ENCODE peak calls at places on chromosome 18, in six cellular contexts. Q, P, K, O, S and E are unnamed samples.

GRCh38 chr18:29188760-29189159 is 1011.8 kb upstream of the CDH2 start:
- DNase-seq in P (no peak), O (no peak), S (no peak), K (no peak), Q (peak; percentile 25), E (no peak)

GRCh38 chr18:37124511-37124910 is 295.6 kb downstream of the KIAA1328 start:
- DNase-seq in K (no peak), S (peak; percentile 47), O (no peak), P (no peak), Q (no peak), E (no peak)

GRCh38 chr18:62847081-62847480 is 131.7 kb downstream of the PHLPP1 start:
- DNase-seq in Q (no peak), K (no peak), O (no peak), S (no peak), P (no peak), E (no peak)

GRCh38 chr18:55875330-55875933 is 287.4 kb upstream of the TCF4 start:
- DNase-seq in P (no peak), Q (no peak), S (no peak), K (no peak), O (no peak), E (no peak)

GRCh38 chr18:40529478-40529877 is 1425.6 kb upstream of the PIK3C3 start:
- DNase-seq in Q (no peak), O (peak; percentile 4), S (no peak), K (no peak), P (no peak), E (no peak)

GRCh38 chr18:11505993-11506392 is 103.4 kb upstream of the SLC35G4 start:
- DNase-seq in O (no peak), S (no peak), Q (no peak), K (no peak), P (no peak), E (no peak)

GRCh38 chr18:76013041-76013440 is 482.0 kb downstream of the ZNF516 start:
- DNase-seq in O (no peak), S (peak; percentile 28), Q (no peak), P (no peak), K (no peak), E (no peak)

GRCh38 chr18:1013951-1014350 is 109.3 kb downstream of the ADCYAP1 start:
- DNase-seq in Q (no peak), S (no peak), P (no peak), K (no peak), O (no peak), E (no peak)

GRCh38 chr18:79393626-79394401 is 1.9 kb upstream of the NFATC1 start:
- DNase-seq in K (peak; percentile 92), P (peak; percentile 44), S (peak; percentile 63), Q (peak; percentile 79), O (no peak), E (no peak)

GRCh38 chr18:55706893-55707292 is 118.9 kb upstream of the TCF4 start:
- DNase-seq in K (no peak), Q (no peak), O (peak; percentile 4), P (no peak), S (no peak), E (no peak)

GRCh38 chr18:13539050-13539449 is 187.3 kb downstream of the FAM210A start:
- DNase-seq in S (no peak), O (no peak), Q (no peak), K (peak; percentile 27), P (no peak), E (no peak)

GRCh38 chr18:39806519-39806918 is 2148.5 kb upstream of the PIK3C3 start:
- DNase-seq in Q (no peak), S (peak; percentile 8), O (no peak), K (no peak), P (no peak), E (no peak)

GRCh38 chr18:63684718-63685117 is 18.0 kb upstream of the SERPINB11 start:
- DNase-seq in K (no peak), S (no peak), P (no peak), Q (no peak), O (no peak), E (no peak)

GRCh38 chr18:58632557-58632956 is 3.7 kb upstream of the ALPK2 start:
- DNase-seq in Q (no peak), O (no peak), S (no peak), K (no peak), P (no peak), E (no peak)

GRCh38 chr18:58117685-58118403 is 73.8 kb downstream of the NEDD4L start:
- DNase-seq in S (peak; percentile 49), P (no peak), K (peak; percentile 65), O (no peak), Q (no peak), E (no peak)

GRCh38 chr18:50944245-50944917 is 23.5 kb upstream of the ELAC1 start:
- DNase-seq in P (no peak), S (no peak), Q (no peak), K (no peak), O (no peak), E (no peak)

GRCh38 chr18:58172031-58172430 is 128.0 kb downstream of the NEDD4L start:
- DNase-seq in P (no peak), Q (no peak), S (no peak), O (no peak), K (no peak), E (no peak)

GRCh38 chr18:5895300-5895885 is at the start of gene TMEM200C:
- DNase-seq in P (no peak), K (no peak), S (no peak), O (no peak), Q (peak; percentile 43), E (no peak)

GRCh38 chr18:50722311-50722710 is 97.5 kb downstream of the MRO start:
- DNase-seq in K (no peak), O (no peak), Q (no peak), S (no peak), P (no peak), E (no peak)